ENCODE peak calls at places on chromosome X, in five cellular contexts. Q is epithelial cell of proximal tubule; S is stimulated activated CD8-positive, alpha-beta memory T cell treated with anti-CD3 and anti-CD28 coated beads, Interleukin-4, amount 100 ng/mL, for 48 hours; O is mammary epithelial cell; X is psoas muscle. R is an unnamed sample.

GRCh38 chrX:64229145-64229544 is 1.3 kb downstream of the ASB12 start:
- DNase-seq in Q (no peak), S (no peak), O (no peak), X (no peak), R (no peak)

GRCh38 chrX:131827935-131828334 is 195.2 kb upstream of the STK26 start:
- DNase-seq in Q (no peak), S (peak; percentile 46), O (no peak), X (no peak), R (no peak)

GRCh38 chrX:56219702-56220101 is 12.5 kb upstream of the KLF8 start:
- DNase-seq in Q (no peak), S (no peak), O (no peak), X (no peak), R (no peak)

GRCh38 chrX:133444952-133445831 is 29.9 kb upstream of the GPC4 start:
- DNase-seq in Q (peak; percentile 38), S (no peak), O (peak; percentile 52), X (no peak), R (no peak)

GRCh38 chrX:80335062-80335830 is 85.0 kb upstream of the TENT5D start:
- DNase-seq in Q (no peak), S (peak; percentile 24), O (peak; percentile 37), X (peak; percentile 61), R (peak; percentile 67)

GRCh38 chrX:154043003-154043402 is 23.3 kb upstream of the IRAK1 start:
- DNase-seq in Q (no peak), S (no peak), O (peak; percentile 42), X (no peak), R (no peak)

GRCh38 chrX:124256209-124256608 is 76.3 kb upstream of the TEX13D start:
- DNase-seq in Q (no peak), S (no peak), O (no peak), X (no peak), R (no peak)

GRCh38 chrX:148902581-148902980 is 402.2 kb downstream of the AFF2 start:
- DNase-seq in Q (no peak), S (no peak), O (no peak), X (no peak), R (no peak)

GRCh38 chrX:75327607-75328006 is 53.7 kb downstream of the UPRT start:
- DNase-seq in Q (no peak), S (no peak), O (no peak), X (no peak), R (no peak)

GRCh38 chrX:97806238-97806637 is 922.5 kb downstream of the RPA4 start:
- DNase-seq in Q (no peak), S (no peak), O (no peak), X (no peak), R (no peak)

GRCh38 chrX:131262738-131263679 is 26.1 kb downstream of the IGSF1 start:
- DNase-seq in Q (no peak), S (peak; percentile 24), O (no peak), X (no peak), R (no peak)

GRCh38 chrX:153767674-153768055 is 3.6 kb downstream of the PLXNB3 start:
- DNase-seq in Q (no peak), S (no peak), O (no peak), X (no peak), R (no peak)

GRCh38 chrX:1895583-1895982 is 280.7 kb downstream of the ASMT start:
- DNase-seq in Q (no peak), S (no peak), O (no peak), X (no peak), R (no peak)

GRCh38 chrX:154775611-154776349 is 13.1 kb downstream of the DKC1 start:
- DNase-seq in Q (peak; percentile 52), S (peak; percentile 48), O (peak; percentile 23), X (no peak), R (no peak)

GRCh38 chrX:69530306-69530705 is 26.2 kb downstream of the NALF2 start:
- DNase-seq in Q (no peak), S (no peak), O (no peak), X (no peak), R (no peak)

GRCh38 chrX:57573754-57574153 is 18.1 kb upstream of the ZXDB start:
- DNase-seq in Q (no peak), S (no peak), O (no peak), X (no peak), R (no peak)

GRCh38 chrX:101932249-101932570 is 383 bp upstream of the ZMAT1 start:
- DNase-seq in Q (no peak), S (no peak), O (no peak), X (no peak), R (no peak)